ENCODE peak calls at places on chromosomes 5 and 9, in five cellular contexts. Z is naive thymus-derived CD4-positive, alpha-beta T cell; A is H1; H is heart right ventricle; C is mammary epithelial cell. G is an unnamed sample.

GRCh38 chr9:136497916-136498695 is 15.3 kb upstream of the SEC16A start:
- DNase-seq in Z (no peak), A (no peak), H (no peak), C (no peak), G (no peak)

GRCh38 chr5:68653471-68653870 is 437.9 kb downstream of the PIK3R1 start:
- DNase-seq in Z (no peak), A (no peak), H (no peak), C (no peak), G (no peak)

GRCh38 chr9:14358523-14358922 is 44.6 kb upstream of the NFIB start:
- DNase-seq in Z (no peak), A (no peak), H (no peak), C (peak; percentile 34), G (no peak)

GRCh38 chr5:179240561-179240960 is 104.7 kb downstream of the ADAMTS2 start:
- DNase-seq in Z (no peak), A (no peak), H (no peak), C (no peak), G (no peak)

GRCh38 chr9:92954078-92954861 is 6.9 kb downstream of the FGD3 start:
- DNase-seq in Z (peak; percentile 87), A (no peak), H (peak; percentile 85), C (peak; percentile 89), G (no peak)

GRCh38 chr9:120839146-120839545 is 3.6 kb downstream of the PSMD5 start:
- DNase-seq in Z (no peak), A (no peak), H (no peak), C (no peak), G (no peak)

GRCh38 chr5:52922384-52922783 is 66.8 kb upstream of the ITGA2 start:
- DNase-seq in Z (no peak), A (peak; percentile 38), H (no peak), C (peak; percentile 96), G (peak; percentile 69)

GRCh38 chr5:55030676-55031445 is 6.8 kb downstream of the GZMK start:
- DNase-seq in Z (no peak), A (no peak), H (no peak), C (no peak), G (peak; percentile 10)

GRCh38 chr5:1315709-1316587 is 21.1 kb upstream of the TERT start:
- DNase-seq in Z (peak; percentile 74), A (no peak), H (no peak), C (peak; percentile 75), G (no peak)

GRCh38 chr9:694499-695154 is 146.9 kb upstream of the DMRT1 start:
- DNase-seq in Z (no peak), A (no peak), H (peak; percentile 34), C (peak; percentile 96), G (peak; percentile 86)

GRCh38 chr5:132387649-132388117 is 18.2 kb downstream of the SLC22A5 start:
- DNase-seq in Z (no peak), A (no peak), H (peak; percentile 71), C (peak; percentile 91), G (peak; percentile 89)

GRCh38 chr5:143244990-143245389 is 158.5 kb downstream of the NR3C1 start:
- DNase-seq in Z (no peak), A (no peak), H (no peak), C (peak; percentile 80), G (no peak)

GRCh38 chr5:12794476-12795332 is 890.5 kb upstream of the CTNND2 start:
- DNase-seq in Z (no peak), A (no peak), H (no peak), C (no peak), G (no peak)

GRCh38 chr5:149792540-149792939 is 62.4 kb downstream of the PPARGC1B start:
- DNase-seq in Z (no peak), A (no peak), H (no peak), C (no peak), G (no peak)
- H3K4me1 ChIP-seq in Z (no peaks in the 10 kb centered on the region), A (no peaks in the 10 kb centered on the region), H (peaks cover 60% of the 10 kb centered on the region), C (peaks cover 4% of the 10 kb centered on the region), G (peaks cover 19% of the 10 kb centered on the region)

GRCh38 chr9:119366909-119367690 is 2.1 kb downstream of the BRINP1 start:
- DNase-seq in Z (no peak), A (no peak), H (no peak), C (peak; percentile 51), G (no peak)
- H3K4me3 ChIP-seq in Z (no peak overlapping the region), A (peak overlapping the region; percentile 88), H (no peak overlapping the region), C (no peak overlapping the region), G (peak overlapping the region; percentile 90)

GRCh38 chr9:4799775-4800174 is 7.0 kb downstream of the RCL1 start:
- DNase-seq in Z (no peak), A (no peak), H (no peak), C (no peak), G (no peak)

GRCh38 chr9:4796530-4796929 is 3.8 kb downstream of the RCL1 start:
- DNase-seq in Z (no peak), A (no peak), H (no peak), C (no peak), G (no peak)

GRCh38 chr9:4793412-4794005 is 765 bp downstream of the RCL1 start:
- DNase-seq in Z (peak; percentile 20), A (no peak), H (no peak), C (no peak), G (no peak)

GRCh38 chr9:4798281-4798680 is 5.5 kb downstream of the RCL1 start:
- DNase-seq in Z (no peak), A (no peak), H (no peak), C (no peak), G (no peak)

GRCh38 chr9:4796988-4797956 is 4.5 kb downstream of the RCL1 start:
- DNase-seq in Z (no peak), A (no peak), H (peak; percentile 31), C (no peak), G (peak; percentile 64)
- H3K4me1 ChIP-seq in Z (peaks cover 16% of the 10 kb centered on the region), A (peaks cover 5% of the 10 kb centered on the region), H (peaks cover 27% of the 10 kb centered on the region), C (peaks cover 5% of the 10 kb centered on the region), G (peaks cover 25% of the 10 kb centered on the region)

GRCh38 chr9:109499631-109500120 is 1.6 kb upstream of the PTPN3 start:
- DNase-seq in Z (no peak), A (no peak), H (peak; percentile 58), C (no peak), G (peak; percentile 82)

GRCh38 chr9:109499061-109499630 is 1.0 kb upstream of the PTPN3 start:
- DNase-seq in Z (no peak), A (no peak), H (no peak), C (no peak), G (no peak)

GRCh38 chr9:109496126-109496707 is 1.9 kb downstream of the PTPN3 start:
- DNase-seq in Z (no peak), A (no peak), H (no peak), C (no peak), G (no peak)

GRCh38 chr9:109498195-109499060 is at the start of gene PTPN3:
- DNase-seq in Z (no peak), A (no peak), H (no peak), C (peak; percentile 30), G (peak; percentile 66)

GRCh38 chr9:109497193-109498165 is 628 bp downstream of the PTPN3 start:
- DNase-seq in Z (no peak), A (no peak), H (no peak), C (peak; percentile 77), G (peak; percentile 54)
- H3K4me3 ChIP-seq in Z (no peak overlapping the region), A (peak overlapping the region; percentile 52), H (peak overlapping the region; percentile 57), C (peak overlapping the region; percentile 60), G (peak overlapping the region; percentile 78)

DNA sequence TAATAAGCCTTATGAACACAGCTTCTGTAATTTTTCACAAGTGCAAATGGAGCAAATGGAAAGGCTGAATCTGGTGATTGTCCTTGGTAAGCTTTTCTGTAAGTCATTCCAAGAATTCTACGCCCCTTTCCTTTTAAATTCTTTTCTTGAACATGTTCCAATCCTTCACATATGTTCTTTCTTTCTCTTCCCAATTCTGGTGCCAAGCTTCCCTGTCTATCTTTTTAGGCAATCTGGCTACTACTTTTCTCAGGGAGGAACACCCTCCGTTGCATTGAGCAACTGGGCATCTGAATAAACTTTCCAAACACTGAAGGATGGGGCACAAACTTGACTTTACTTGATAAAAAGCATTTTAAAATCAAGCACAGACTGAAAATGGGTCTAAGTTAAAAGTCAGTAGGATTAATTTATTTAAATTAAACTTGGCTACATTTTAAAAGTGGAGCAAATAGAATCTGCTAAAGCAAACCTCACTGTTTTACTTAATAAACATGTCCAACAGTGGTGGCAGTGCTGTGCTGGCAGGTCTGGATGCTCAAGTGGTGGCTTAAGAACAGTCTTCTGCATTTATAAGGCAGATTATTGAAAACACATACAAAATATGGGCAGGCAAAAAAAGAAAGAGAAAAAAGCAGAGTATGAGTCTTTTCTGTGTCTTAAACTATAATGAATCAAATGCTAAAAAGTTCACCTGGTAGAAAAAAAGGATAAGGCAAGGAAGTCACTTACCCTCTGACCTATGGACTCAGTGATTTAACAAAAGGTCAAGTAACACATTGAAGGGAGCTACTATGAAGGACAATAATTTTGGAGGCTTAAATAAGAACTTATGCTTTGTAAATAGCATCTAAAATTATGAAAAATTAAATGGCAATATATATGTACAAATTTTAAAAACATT is 5.4 kb downstream of the ELL2 start:
- DNase-seq in Z (no peak), A (no peak), H (no peak), C (no peak), G (peak; percentile 83)
- H3K4me1 ChIP-seq in Z (peaks cover 12% of the 10 kb centered on the region), A (peaks cover 14% of the 10 kb centered on the region), H (peaks cover 40% of the 10 kb centered on the region), C (peaks cover 32% of the 10 kb centered on the region), G (peaks cover 59% of the 10 kb centered on the region)

GRCh38 chr9:129487658-129488483 is 133.0 kb downstream of the C9orf50 start:
- DNase-seq in Z (peak; percentile 48), A (no peak), H (peak; percentile 65), C (peak; percentile 50), G (peak; percentile 73)
- H3K4me3 ChIP-seq in Z (peak overlapping the region; percentile 70), A (peak overlapping the region; percentile 14), H (peak overlapping the region; percentile 56), C (peak overlapping the region; percentile 29), G (peak overlapping the region; percentile 71)

GRCh38 chr5:127231118-127231517 is 59.5 kb upstream of the MEGF10 start:
- DNase-seq in Z (no peak), A (no peak), H (no peak), C (no peak), G (no peak)
- H3K4me1 ChIP-seq in Z (peaks cover 15% of the 10 kb centered on the region), A (peaks cover 5% of the 10 kb centered on the region), H (peaks cover 5% of the 10 kb centered on the region), C (peaks cover 13% of the 10 kb centered on the region), G (no peaks in the 10 kb centered on the region)

DNA sequence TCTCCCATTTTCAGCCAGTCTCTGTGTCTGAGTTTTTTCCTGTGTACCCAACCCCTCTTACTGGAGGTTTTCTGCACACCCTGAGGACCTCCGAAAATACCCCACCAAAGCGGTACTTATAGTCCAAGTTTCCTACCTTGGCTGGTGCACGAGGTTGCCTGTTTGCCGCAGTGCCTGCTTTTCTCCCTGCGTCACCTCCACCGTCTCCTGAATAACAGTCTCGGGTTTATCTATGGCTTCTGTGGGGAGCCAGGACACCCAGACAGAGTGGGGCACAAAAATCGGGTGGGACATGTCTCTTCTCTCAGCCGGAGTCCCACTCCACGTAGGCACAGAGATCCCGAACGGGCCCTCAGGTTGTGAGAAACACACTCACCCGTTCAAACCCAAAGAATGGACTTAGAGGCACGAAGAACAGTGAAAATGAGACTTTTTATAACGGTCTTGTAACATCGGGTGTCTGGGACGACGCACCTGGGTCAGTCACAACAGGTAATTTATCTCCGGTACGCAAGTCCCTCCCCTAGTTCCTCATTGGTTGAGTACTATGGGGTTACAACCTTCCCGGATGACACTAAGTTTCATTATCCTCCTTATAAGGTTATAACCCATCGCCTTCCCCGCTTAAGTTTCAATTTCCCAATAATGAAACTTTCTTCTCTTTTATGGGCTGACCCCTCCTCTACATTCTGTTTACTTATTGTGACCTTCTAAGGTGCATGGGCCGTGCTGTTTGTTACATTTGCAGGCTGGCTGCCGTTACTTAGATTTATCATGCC is 970.2 kb upstream of the COX7C start:
- DNase-seq in Z (no peak), A (no peak), H (no peak), C (no peak), G (no peak)
- H3K4me3 ChIP-seq in Z (no peak overlapping the region), A (no peak overlapping the region), H (no peak overlapping the region), C (no peak overlapping the region), G (no peak overlapping the region)